ENCODE peak calls at places on chromosomes 11 and 22, in seven cellular contexts. K, D, R, F, O, U and J are unnamed samples.

GRCh38 chr11:13338437-13339069 is 61.0 kb downstream of the BMAL1 start:
- DNase-seq in K (no peak), D (no peak), R (peak), F (peak), O (no peak), U (no peak), J (no peak)

GRCh38 chr11:102812188-102812587 is 14.2 kb upstream of the MMP1 start:
- DNase-seq in K (no peak), D (no peak), R (no peak), F (no peak), O (no peak), U (no peak), J (no peak)

GRCh38 chr11:107018274-107018901 is at the start of gene GUCY1A2:
- DNase-seq in K (peak), D (peak), R (no peak), F (peak), O (peak), U (no peak), J (peak)

GRCh38 chr11:14022251-14022650 is 59.7 kb downstream of the SPON1 start:
- DNase-seq in K (no peak), D (no peak), R (peak), F (no peak), O (no peak), U (no peak), J (no peak)

GRCh38 chr11:119369035-119369925 is 12.2 kb downstream of the USP2 start:
- DNase-seq in K (no peak), D (no peak), R (no peak), F (no peak), O (no peak), U (no peak), J (no peak)

GRCh38 chr11:64652586-64653387 is 61.8 kb downstream of the SLC22A12 start:
- DNase-seq in K (peak), D (peak), R (peak), F (peak), O (peak), U (peak), J (peak)

GRCh38 chr22:19996694-19997384 is 19.8 kb downstream of the ARVCF start:
- DNase-seq in K (no peak), D (no peak), R (no peak), F (no peak), O (no peak), U (no peak), J (no peak)

GRCh38 chr22:37581534-37581933 is 1.6 kb upstream of the LGALS2 start:
- DNase-seq in K (no peak), D (no peak), R (no peak), F (no peak), O (no peak), U (no peak), J (no peak)

GRCh38 chr11:17609536-17610401 is 62.7 kb downstream of the OTOG start:
- DNase-seq in K (no peak), D (no peak), R (no peak), F (no peak), O (no peak), U (no peak), J (no peak)

DNA sequence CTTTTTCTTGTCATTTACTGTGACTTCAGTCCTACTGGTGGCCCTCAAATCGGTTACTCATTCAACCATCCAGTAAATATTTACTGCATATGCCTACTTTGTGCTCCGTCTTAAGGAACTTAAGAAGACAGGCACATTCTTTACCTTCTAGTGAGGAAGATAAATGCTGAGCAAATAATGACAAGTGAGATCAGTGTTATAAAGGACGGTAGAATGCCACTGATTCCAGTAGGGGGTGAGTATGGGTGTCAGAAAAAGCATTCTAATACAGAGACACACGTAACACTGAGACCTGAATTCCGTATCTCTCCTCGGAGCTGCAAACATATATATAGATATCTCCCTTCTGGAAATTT is 1.6 kb downstream of the ANKRD42 start:
- DNase-seq in K (no peak), D (no peak), R (peak), F (peak), O (no peak), U (no peak), J (peak)
- H3K27ac ChIP-seq in K (no peak), D (no peak), R (no peak), F (no peak), O (no peak), U (no peak), J (no peak)

DNA sequence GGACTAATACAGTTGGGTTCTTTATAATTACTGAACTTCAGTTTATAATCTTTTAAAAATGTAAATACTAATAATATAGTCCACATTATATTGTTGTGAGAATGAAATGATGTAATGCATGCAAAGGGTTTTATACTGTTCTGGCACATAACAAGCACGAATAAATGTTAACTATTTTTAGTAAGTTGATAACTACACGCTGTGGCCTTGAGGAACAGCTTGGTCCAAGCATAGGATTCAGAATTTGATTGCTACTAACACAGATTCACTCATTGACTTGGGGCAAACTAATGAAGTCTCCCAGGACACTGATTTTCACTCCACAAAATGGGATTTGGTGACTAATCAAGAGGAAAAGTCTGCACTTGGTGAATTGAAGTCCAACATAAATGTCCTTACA is 38.3 kb downstream of the KCNA4 start:
- DNase-seq in K (no peak), D (no peak), R (no peak), F (no peak), O (no peak), U (no peak), J (no peak)
- H3K4ac ChIP-seq in K (no peak), D (no peak), R (no peak), F (no peak), O (no peak), U (no peak), J (no peak)

DNA sequence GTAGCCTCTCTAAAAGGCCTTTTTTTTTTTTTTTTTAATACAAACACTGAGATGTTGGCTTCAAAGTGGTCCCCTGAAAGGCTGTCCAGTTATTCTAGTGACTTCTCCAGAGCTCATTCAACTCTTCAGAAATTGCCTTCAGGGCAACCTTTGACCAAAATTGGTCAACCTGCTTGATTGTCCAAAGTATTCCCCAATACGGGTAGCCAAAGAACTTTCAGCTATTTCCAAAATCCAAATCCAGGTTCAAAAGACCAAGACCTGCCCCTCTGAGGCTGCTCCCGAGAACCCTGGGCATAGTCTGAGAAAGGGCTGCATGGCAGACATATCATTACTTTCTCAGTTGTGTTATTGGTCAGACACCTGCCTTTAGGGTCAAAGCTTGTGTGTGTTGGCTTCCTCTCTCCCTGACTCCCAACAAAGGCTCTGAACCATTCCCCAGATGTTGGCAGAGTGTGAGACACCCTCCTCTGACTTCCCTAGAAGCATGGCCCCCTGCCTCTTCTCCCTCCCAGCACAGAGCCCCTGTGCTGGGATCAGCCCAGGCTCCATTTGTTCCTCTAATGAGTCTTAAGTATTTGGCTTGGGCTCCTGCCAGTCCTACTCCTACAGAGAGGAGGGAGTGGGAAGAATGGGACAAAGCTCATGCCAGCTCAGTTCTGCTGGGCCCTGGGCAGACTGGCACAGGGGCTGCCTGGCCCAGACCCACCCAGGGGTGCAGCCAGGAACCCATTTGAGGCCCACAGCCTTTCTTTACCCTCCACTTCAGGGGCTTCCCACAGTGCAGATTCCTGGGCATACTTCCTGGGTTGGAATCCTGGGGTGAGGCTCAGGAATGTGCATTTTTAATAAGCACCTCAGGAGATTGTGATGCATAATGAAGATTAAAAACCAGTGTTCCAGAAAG is 30.3 kb downstream of the TNKS1BP1 start:
- DNase-seq in K (no peak), D (no peak), R (peak), F (no peak), O (no peak), U (no peak), J (no peak)
- H3K27ac ChIP-seq in K (no peak), D (no peak), R (no peak), F (peak), O (no peak), U (peak), J (no peak)

GRCh38 chr11:116730241-116730561 is 42.6 kb downstream of the BUD13 start:
- DNase-seq in K (no peak), D (no peak), R (no peak), F (no peak), O (no peak), U (no peak), J (no peak)
- H3K4ac ChIP-seq in K (no peak), D (no peak), R (no peak), F (no peak), O (no peak), U (no peak), J (no peak)